ENCODE peak calls at places on chromosomes 3 and 15, in eight cellular contexts. One of them, this sample, is unnamed.
A peak's percentile ranks its signal among the peaks of the same experiment; 100 is the strongest.

GRCh38 chr3:194537732-194538247 is 51.0 kb upstream of the ATP13A3 start:
- DNase-seq in iris pigment epithelial cell: peak; percentile 81
- DNase-seq in AG10803: peak; percentile 83
- DNase-seq in NCI-H1092 treated with DMSO at 0.1 percent for 48 hours: peak; percentile 63
- DNase-seq in nephron progenitor cell: no peak
- DNase-seq in OCI-LY7: no peak
- DNase-seq in neural crest cell: no peak
- DNase-seq in foreskin melanocyte: no peak
- DNase-seq in this sample: no peak

GRCh38 chr15:25709437-25710159 is 153.5 kb downstream of the ATP10A start:
- DNase-seq in iris pigment epithelial cell: no peak
- DNase-seq in NCI-H1092 treated with DMSO at 0.1 percent for 48 hours: no peak
- DNase-seq in neural crest cell: no peak
- DNase-seq in nephron progenitor cell: no peak
- DNase-seq in foreskin melanocyte: no peak
- DNase-seq in AG10803: no peak
- DNase-seq in OCI-LY7: no peak
- DNase-seq in this sample: no peak

GRCh38 chr15:31262143-31262530 is 64.5 kb upstream of the KLF13 start:
- DNase-seq in NCI-H1092 treated with DMSO at 0.1 percent for 48 hours: no peak
- DNase-seq in iris pigment epithelial cell: no peak
- DNase-seq in neural crest cell: no peak
- DNase-seq in nephron progenitor cell: no peak
- DNase-seq in foreskin melanocyte: no peak
- DNase-seq in OCI-LY7: no peak
- DNase-seq in AG10803: no peak
- DNase-seq in this sample: no peak

GRCh38 chr3:71247221-71247947 is 336.1 kb downstream of the FOXP1 start:
- DNase-seq in OCI-LY7: peak; percentile 33
- DNase-seq in AG10803: peak; percentile 23
- DNase-seq in iris pigment epithelial cell: peak; percentile 67
- DNase-seq in neural crest cell: no peak
- DNase-seq in NCI-H1092 treated with DMSO at 0.1 percent for 48 hours: no peak
- DNase-seq in nephron progenitor cell: peak; percentile 23
- DNase-seq in foreskin melanocyte: no peak
- DNase-seq in this sample: peak; percentile 35

GRCh38 chr3:149005424-149005823 is 14.1 kb downstream of the GYG1 start:
- DNase-seq in OCI-LY7: no peak
- DNase-seq in nephron progenitor cell: no peak
- DNase-seq in NCI-H1092 treated with DMSO at 0.1 percent for 48 hours: no peak
- DNase-seq in neural crest cell: no peak
- DNase-seq in iris pigment epithelial cell: peak; percentile 76
- DNase-seq in foreskin melanocyte: no peak
- DNase-seq in AG10803: peak; percentile 69
- DNase-seq in this sample: no peak

GRCh38 chr3:120604382-120604781 is 8.2 kb downstream of the NDUFB4 start:
- DNase-seq in iris pigment epithelial cell: no peak
- DNase-seq in OCI-LY7: no peak
- DNase-seq in foreskin melanocyte: no peak
- DNase-seq in neural crest cell: no peak
- DNase-seq in NCI-H1092 treated with DMSO at 0.1 percent for 48 hours: no peak
- DNase-seq in AG10803: no peak
- DNase-seq in nephron progenitor cell: no peak
- DNase-seq in this sample: no peak

GRCh38 chr3:4776399-4776979 is 202.7 kb upstream of the BHLHE40 start:
- DNase-seq in AG10803: no peak
- DNase-seq in OCI-LY7: no peak
- DNase-seq in iris pigment epithelial cell: no peak
- DNase-seq in foreskin melanocyte: no peak
- DNase-seq in NCI-H1092 treated with DMSO at 0.1 percent for 48 hours: no peak
- DNase-seq in neural crest cell: no peak
- DNase-seq in nephron progenitor cell: no peak
- DNase-seq in this sample: no peak

GRCh38 chr3:11514191-11514770 is 129.4 kb downstream of the VGLL4 start:
- DNase-seq in OCI-LY7: no peak
- DNase-seq in neural crest cell: no peak
- DNase-seq in AG10803: peak; percentile 87
- DNase-seq in foreskin melanocyte: peak; percentile 82
- DNase-seq in iris pigment epithelial cell: peak; percentile 89
- DNase-seq in NCI-H1092 treated with DMSO at 0.1 percent for 48 hours: no peak
- DNase-seq in nephron progenitor cell: no peak
- DNase-seq in this sample: no peak

GRCh38 chr3:67006460-67006859 is 8.4 kb downstream of the KBTBD8 start:
- DNase-seq in AG10803: no peak
- DNase-seq in NCI-H1092 treated with DMSO at 0.1 percent for 48 hours: no peak
- DNase-seq in foreskin melanocyte: no peak
- DNase-seq in OCI-LY7: no peak
- DNase-seq in iris pigment epithelial cell: peak; percentile 93
- DNase-seq in nephron progenitor cell: no peak
- DNase-seq in neural crest cell: no peak
- DNase-seq in this sample: no peak

GRCh38 chr3:10328460-10329071 is 7.7 kb upstream of the SEC13 start:
- DNase-seq in iris pigment epithelial cell: no peak
- DNase-seq in foreskin melanocyte: no peak
- DNase-seq in AG10803: no peak
- DNase-seq in nephron progenitor cell: no peak
- DNase-seq in OCI-LY7: no peak
- DNase-seq in NCI-H1092 treated with DMSO at 0.1 percent for 48 hours: no peak
- DNase-seq in neural crest cell: no peak
- DNase-seq in this sample: no peak